ENCODE peak calls at places on chromosomes 16 and 17, in five cellular contexts. I, A, K, Q and V are unnamed samples.

GRCh38 chr16:51150159-51150893 is 744 bp downstream of the SALL1 start:
- DNase-seq in I (no peak), A (no peak), K (no peak), Q (no peak), V (no peak)

GRCh38 chr17:30226878-30227277 is 8.6 kb downstream of the SLC6A4 start:
- DNase-seq in I (no peak), A (no peak), K (no peak), Q (no peak), V (no peak)

GRCh38 chr17:79622201-79622601 is 11.3 kb upstream of the RBFOX3 start:
- DNase-seq in I (no peak), A (no peak), K (no peak), Q (peak; percentile 30), V (no peak)

GRCh38 chr17:73584987-73585386 is 59.3 kb downstream of the SDK2 start:
- DNase-seq in I (no peak), A (no peak), K (no peak), Q (no peak), V (no peak)

GRCh38 chr17:50079334-50080095 is 15.6 kb upstream of the PDK2 start:
- DNase-seq in I (peak; percentile 70), A (no peak), K (no peak), Q (peak; percentile 86), V (no peak)

GRCh38 chr17:81412490-81413093 is 17.3 kb downstream of the BAHCC1 start:
- DNase-seq in I (no peak), A (no peak), K (no peak), Q (no peak), V (no peak)

GRCh38 chr16:20001856-20002707 is 71.6 kb downstream of the GPR139 start:
- DNase-seq in I (no peak), A (no peak), K (no peak), Q (no peak), V (peak; percentile 5)

GRCh38 chr17:37234106-37234505 is 141.7 kb upstream of the C17orf78 start:
- DNase-seq in I (no peak), A (no peak), K (no peak), Q (no peak), V (no peak)

GRCh38 chr16:12091569-12092346 is 115.2 kb downstream of the SNX29 start:
- DNase-seq in I (peak; percentile 4), A (no peak), K (no peak), Q (no peak), V (no peak)

GRCh38 chr17:28365487-28365886 is 488 bp upstream of the SEBOX start:
- DNase-seq in I (no peak), A (no peak), K (no peak), Q (no peak), V (no peak)

GRCh38 chr16:78102865-78103264 is 3.4 kb downstream of the WWOX start:
- DNase-seq in I (no peak), A (no peak), K (no peak), Q (no peak), V (no peak)

GRCh38 chr17:38667787-38668122 is 7.0 kb downstream of the EPOP start:
- DNase-seq in I (no peak), A (no peak), K (no peak), Q (no peak), V (no peak)

GRCh38 chr16:27729516-27730304 is 179.8 kb downstream of the KATNIP start:
- DNase-seq in I (no peak), A (no peak), K (no peak), Q (no peak), V (no peak)

GRCh38 chr17:5826384-5826783 is 242.1 kb upstream of the NLRP1 start:
- DNase-seq in I (peak; percentile 82), A (peak; percentile 25), K (no peak), Q (no peak), V (no peak)

GRCh38 chr16:4336701-4337539 is 14.2 kb downstream of the PAM16 start:
- DNase-seq in I (no peak), A (no peak), K (no peak), Q (peak; percentile 31), V (peak; percentile 76)

GRCh38 chr17:40437095-40437732 is 6.0 kb upstream of the IGFBP4 start:
- DNase-seq in I (no peak), A (no peak), K (no peak), Q (no peak), V (no peak)

GRCh38 chr17:37176683-37177082 is 199.1 kb upstream of the C17orf78 start:
- DNase-seq in I (peak; percentile 16), A (peak; percentile 40), K (no peak), Q (no peak), V (no peak)

GRCh38 chr17:57619061-57619937 is 125.8 kb downstream of the CCDC182 start:
- DNase-seq in I (peak; percentile 29), A (peak; percentile 16), K (no peak), Q (no peak), V (no peak)

GRCh38 chr16:56262148-56262878 is 71.0 kb downstream of the GNAO1 start:
- DNase-seq in I (peak; percentile 5), A (no peak), K (no peak), Q (no peak), V (no peak)

GRCh38 chr16:66961065-66961744 is at the start of gene CES3:
- DNase-seq in I (peak; percentile 73), A (peak; percentile 67), K (peak; percentile 20), Q (peak; percentile 93), V (peak; percentile 69)

GRCh38 chr16:18983565-18984424 is at the start of gene TMC7:
- DNase-seq in I (peak; percentile 87), A (peak; percentile 83), K (peak; percentile 50), Q (peak; percentile 94), V (peak; percentile 87)

GRCh38 chr16:57343131-57343731 is 15.4 kb upstream of the CCL22 start:
- DNase-seq in I (no peak), A (no peak), K (no peak), Q (no peak), V (no peak)

GRCh38 chr16:17921357-17921978 is 415.1 kb downstream of the NPIPA8 start:
- DNase-seq in I (peak; percentile 3), A (no peak), K (no peak), Q (peak; percentile 66), V (no peak)

GRCh38 chr16:87226926-87227650 is 90.1 kb downstream of the C16orf95 start:
- DNase-seq in I (no peak), A (peak; percentile 90), K (peak; percentile 82), Q (no peak), V (no peak)

GRCh38 chr16:59047114-59047513 is 313.0 kb upstream of the GOT2 start:
- DNase-seq in I (no peak), A (no peak), K (no peak), Q (no peak), V (no peak)

GRCh38 chr17:58960068-58960467 is 146.6 kb downstream of the TRIM37 start:
- DNase-seq in I (peak; percentile 87), A (peak; percentile 68), K (peak; percentile 21), Q (no peak), V (no peak)

GRCh38 chr17:20105539-20106291 is 96.6 kb downstream of the SPECC1 start:
- DNase-seq in I (no peak), A (no peak), K (no peak), Q (peak; percentile 69), V (no peak)

GRCh38 chr16:19179890-19180490 is 11.9 kb downstream of the SYT17 start:
- DNase-seq in I (peak; percentile 71), A (peak; percentile 37), K (no peak), Q (peak; percentile 49), V (peak; percentile 18)

DNA sequence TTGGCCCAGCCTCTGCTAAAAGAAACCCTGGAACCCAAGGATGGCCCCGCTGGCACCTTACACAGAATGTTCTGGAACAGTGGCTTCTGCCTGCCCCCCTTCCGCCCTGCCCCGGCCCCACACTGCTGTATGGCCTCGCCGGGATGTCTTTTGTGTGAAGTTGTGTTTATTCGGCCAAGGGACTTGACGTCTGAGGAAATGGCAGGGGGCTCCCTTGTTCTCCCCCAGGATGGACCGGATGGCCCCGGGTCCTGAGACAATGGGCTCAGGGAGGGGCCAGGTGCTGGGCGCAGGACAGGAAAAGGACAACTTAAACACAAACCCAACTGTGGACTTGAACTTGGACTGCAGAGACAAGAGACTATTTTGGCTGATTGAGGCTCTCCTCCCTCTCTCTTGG is 81.6 kb upstream of the GSE1 start:
- DNase-seq in I (no peak), A (no peak), K (no peak), Q (no peak), V (no peak)
- H3K27ac ChIP-seq in I (no peak overlapping the region), A (no peak overlapping the region), K (no peak overlapping the region), Q (no peak overlapping the region), V (no peak overlapping the region)

GRCh38 chr16:75063549-75064082 is 53.0 kb downstream of the LDHD start:
- DNase-seq in I (no peak), A (no peak), K (no peak), Q (no peak), V (no peak)

GRCh38 chr16:75062135-75062943 is 54.2 kb downstream of the LDHD start:
- DNase-seq in I (no peak), A (no peak), K (no peak), Q (no peak), V (peak; percentile 57)

GRCh38 chr16:75064403-75065148 is 52.0 kb downstream of the LDHD start:
- DNase-seq in I (peak; percentile 74), A (no peak), K (no peak), Q (no peak), V (no peak)

GRCh38 chr16:75061677-75062076 is 54.9 kb downstream of the LDHD start:
- DNase-seq in I (no peak), A (no peak), K (no peak), Q (no peak), V (no peak)

DNA sequence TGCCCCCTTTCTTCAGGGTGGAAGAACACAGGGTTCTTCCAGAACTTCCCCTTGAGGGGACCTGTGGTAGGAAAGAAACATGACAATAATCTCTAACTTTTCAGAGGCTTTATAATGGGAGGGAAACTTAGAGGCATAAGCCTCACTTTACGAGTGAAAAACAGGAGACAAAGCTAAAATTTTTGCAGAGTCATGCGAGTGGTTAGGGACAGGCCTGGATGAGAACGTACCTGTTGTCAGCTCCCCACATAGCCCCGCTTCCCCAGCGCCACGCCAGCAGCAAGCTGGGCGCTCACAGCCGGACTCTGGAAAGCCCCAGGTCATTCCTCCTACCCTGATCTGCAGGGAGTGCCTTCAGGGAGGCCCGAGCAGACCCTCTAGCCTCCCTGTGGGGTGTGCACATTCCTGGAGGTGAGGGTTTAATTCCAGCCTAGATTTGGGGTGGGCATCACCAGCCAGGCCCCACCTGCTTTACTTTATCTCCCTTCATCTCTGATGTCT is 53.6 kb downstream of the LDHD start:
- DNase-seq in I (no peak), A (no peak), K (no peak), Q (no peak), V (no peak)
- TF ChIP-seq CTCF in I (no peak), A (no peak), K (peak; percentile 17), Q (no peak), V (no peak)

DNA sequence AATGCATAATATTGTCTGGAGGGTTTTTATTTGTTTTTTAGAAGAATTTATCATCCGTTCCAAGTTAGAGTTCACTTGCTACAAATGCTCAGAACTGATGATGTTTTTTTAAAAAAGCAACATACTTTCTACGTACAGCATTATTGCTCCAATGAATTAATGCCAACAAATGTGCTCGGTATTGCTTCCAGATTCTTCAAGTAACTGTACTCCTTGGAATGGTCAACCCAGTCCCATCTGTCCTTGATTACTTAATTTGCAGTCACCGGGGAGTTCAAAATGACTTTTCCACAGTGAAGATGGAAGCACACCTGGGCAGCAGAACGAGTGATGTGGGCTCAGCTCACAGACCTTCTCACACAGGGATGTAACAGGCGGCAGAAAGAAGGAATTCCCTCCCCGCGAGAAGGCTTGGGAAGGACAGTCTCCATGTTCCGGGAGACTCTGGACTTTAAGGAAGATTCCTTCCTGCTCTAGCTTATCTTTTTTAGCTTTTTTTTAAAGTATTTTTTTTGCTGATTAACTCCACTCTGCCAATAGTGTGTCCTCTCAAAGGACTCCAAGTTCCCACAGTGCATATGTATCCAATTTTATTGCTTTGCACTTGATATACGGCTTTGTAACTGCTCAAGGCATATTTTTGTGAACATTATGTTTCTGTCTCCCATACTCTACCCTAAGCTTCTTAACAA is 68.9 kb downstream of the NXN start:
- DNase-seq in I (no peak), A (no peak), K (no peak), Q (no peak), V (no peak)
- H3K27ac ChIP-seq in I (no peak overlapping the region), A (peak overlapping the region; percentile 78), K (no peak overlapping the region), Q (no peak overlapping the region), V (no peak overlapping the region)

GRCh38 chr16:81729451-81729850 is 49.6 kb upstream of the PLCG2 start:
- DNase-seq in I (no peak), A (no peak), K (no peak), Q (peak; percentile 96), V (no peak)
- TF ChIP-seq CTCF in I (no peak), A (peak; percentile 11), K (no peak), Q (peak; percentile 67), V (no peak)